ENCODE peak calls at places on chromosomes 11 and 22, in ten cellular contexts. One of them, this sample, is unnamed.

GRCh38 chr11:13720940-13721339 is 52.5 kb downstream of the FAR1 start:
- DNase-seq in HS-27A: no peak
- DNase-seq in activated T-cell treated with anti-CD3 and anti-CD28 coated beads for 1 hour: no peak
- DNase-seq in progenitor cell of endocrine pancreas: no peak
- DNase-seq in glomerular endothelial cell: no peak
- DNase-seq in NCI-H1417: no peak
- DNase-seq in activated CD8-positive, alpha-beta T cell treated with anti-CD3 and anti-CD28 coated beads, Interleukin-2, amount 10 ng/mL, durations not matched to agents 7 days and 5 days: no peak
- DNase-seq in activated CD4-positive, alpha-beta T cell treated with anti-CD3 and anti-CD28 coated beads, Interleukin-2, amount 50 U/mL, for 1 hour: no peak
- DNase-seq in M059J: no peak
- DNase-seq in amniotic stem cell: no peak
- DNase-seq in this sample: no peak

GRCh38 chr11:34970480-34970879 is 54.1 kb downstream of the PDHX start:
- DNase-seq in HS-27A: no peak
- DNase-seq in progenitor cell of endocrine pancreas: no peak
- DNase-seq in glomerular endothelial cell: no peak
- DNase-seq in M059J: no peak
- DNase-seq in activated CD4-positive, alpha-beta T cell treated with anti-CD3 and anti-CD28 coated beads, Interleukin-2, amount 50 U/mL, for 1 hour: no peak
- DNase-seq in NCI-H1417: no peak
- DNase-seq in activated T-cell treated with anti-CD3 and anti-CD28 coated beads for 1 hour: no peak
- DNase-seq in amniotic stem cell: no peak
- DNase-seq in activated CD8-positive, alpha-beta T cell treated with anti-CD3 and anti-CD28 coated beads, Interleukin-2, amount 10 ng/mL, durations not matched to agents 7 days and 5 days: no peak
- DNase-seq in this sample: no peak

GRCh38 chr22:41966607-41967240 is 2.5 kb upstream of the SEPTIN3 start:
- DNase-seq in M059J: peak
- DNase-seq in HS-27A: peak
- DNase-seq in progenitor cell of endocrine pancreas: no peak
- DNase-seq in NCI-H1417: no peak
- DNase-seq in activated CD4-positive, alpha-beta T cell treated with anti-CD3 and anti-CD28 coated beads, Interleukin-2, amount 50 U/mL, for 1 hour: peak
- DNase-seq in amniotic stem cell: peak
- DNase-seq in activated CD8-positive, alpha-beta T cell treated with anti-CD3 and anti-CD28 coated beads, Interleukin-2, amount 10 ng/mL, durations not matched to agents 7 days and 5 days: peak
- DNase-seq in activated T-cell treated with anti-CD3 and anti-CD28 coated beads for 1 hour: no peak
- DNase-seq in glomerular endothelial cell: peak
- DNase-seq in this sample: peak

GRCh38 chr22:33677536-33677935 is 242.7 kb downstream of the LARGE1 start:
- DNase-seq in activated CD8-positive, alpha-beta T cell treated with anti-CD3 and anti-CD28 coated beads, Interleukin-2, amount 10 ng/mL, durations not matched to agents 7 days and 5 days: no peak
- DNase-seq in NCI-H1417: no peak
- DNase-seq in M059J: no peak
- DNase-seq in HS-27A: no peak
- DNase-seq in activated CD4-positive, alpha-beta T cell treated with anti-CD3 and anti-CD28 coated beads, Interleukin-2, amount 50 U/mL, for 1 hour: no peak
- DNase-seq in glomerular endothelial cell: no peak
- DNase-seq in progenitor cell of endocrine pancreas: no peak
- DNase-seq in activated T-cell treated with anti-CD3 and anti-CD28 coated beads for 1 hour: no peak
- DNase-seq in amniotic stem cell: no peak
- DNase-seq in this sample: no peak

GRCh38 chr11:119482561-119483001 is 59.6 kb upstream of the THY1 start:
- DNase-seq in NCI-H1417: no peak
- DNase-seq in activated CD8-positive, alpha-beta T cell treated with anti-CD3 and anti-CD28 coated beads, Interleukin-2, amount 10 ng/mL, durations not matched to agents 7 days and 5 days: no peak
- DNase-seq in M059J: no peak
- DNase-seq in glomerular endothelial cell: no peak
- DNase-seq in progenitor cell of endocrine pancreas: no peak
- DNase-seq in HS-27A: no peak
- DNase-seq in activated T-cell treated with anti-CD3 and anti-CD28 coated beads for 1 hour: no peak
- DNase-seq in activated CD4-positive, alpha-beta T cell treated with anti-CD3 and anti-CD28 coated beads, Interleukin-2, amount 50 U/mL, for 1 hour: no peak
- DNase-seq in amniotic stem cell: no peak
- DNase-seq in this sample: no peak

GRCh38 chr11:100867601-100868000 is 180.5 kb downstream of the ARHGAP42 start:
- DNase-seq in progenitor cell of endocrine pancreas: no peak
- DNase-seq in amniotic stem cell: no peak
- DNase-seq in NCI-H1417: no peak
- DNase-seq in activated T-cell treated with anti-CD3 and anti-CD28 coated beads for 1 hour: no peak
- DNase-seq in HS-27A: no peak
- DNase-seq in M059J: no peak
- DNase-seq in glomerular endothelial cell: no peak
- DNase-seq in activated CD4-positive, alpha-beta T cell treated with anti-CD3 and anti-CD28 coated beads, Interleukin-2, amount 50 U/mL, for 1 hour: no peak
- DNase-seq in activated CD8-positive, alpha-beta T cell treated with anti-CD3 and anti-CD28 coated beads, Interleukin-2, amount 10 ng/mL, durations not matched to agents 7 days and 5 days: no peak
- DNase-seq in this sample: no peak

GRCh38 chr11:67312187-67313021 is 9.1 kb downstream of the SSH3 start:
- DNase-seq in activated CD8-positive, alpha-beta T cell treated with anti-CD3 and anti-CD28 coated beads, Interleukin-2, amount 10 ng/mL, durations not matched to agents 7 days and 5 days: no peak
- DNase-seq in NCI-H1417: no peak
- DNase-seq in activated T-cell treated with anti-CD3 and anti-CD28 coated beads for 1 hour: peak
- DNase-seq in HS-27A: no peak
- DNase-seq in activated CD4-positive, alpha-beta T cell treated with anti-CD3 and anti-CD28 coated beads, Interleukin-2, amount 50 U/mL, for 1 hour: peak
- DNase-seq in amniotic stem cell: no peak
- DNase-seq in glomerular endothelial cell: no peak
- DNase-seq in progenitor cell of endocrine pancreas: no peak
- DNase-seq in M059J: no peak
- DNase-seq in this sample: peak

GRCh38 chr11:116343270-116343669 is 429.5 kb downstream of the BUD13 start:
- DNase-seq in activated T-cell treated with anti-CD3 and anti-CD28 coated beads for 1 hour: no peak
- DNase-seq in HS-27A: no peak
- DNase-seq in glomerular endothelial cell: no peak
- DNase-seq in activated CD4-positive, alpha-beta T cell treated with anti-CD3 and anti-CD28 coated beads, Interleukin-2, amount 50 U/mL, for 1 hour: no peak
- DNase-seq in progenitor cell of endocrine pancreas: no peak
- DNase-seq in amniotic stem cell: no peak
- DNase-seq in NCI-H1417: no peak
- DNase-seq in M059J: no peak
- DNase-seq in activated CD8-positive, alpha-beta T cell treated with anti-CD3 and anti-CD28 coated beads, Interleukin-2, amount 10 ng/mL, durations not matched to agents 7 days and 5 days: no peak
- DNase-seq in this sample: no peak

GRCh38 chr11:38950882-38951281 is 2352.8 kb upstream of the RAG2 start:
- DNase-seq in activated CD8-positive, alpha-beta T cell treated with anti-CD3 and anti-CD28 coated beads, Interleukin-2, amount 10 ng/mL, durations not matched to agents 7 days and 5 days: no peak
- DNase-seq in HS-27A: peak
- DNase-seq in glomerular endothelial cell: no peak
- DNase-seq in activated CD4-positive, alpha-beta T cell treated with anti-CD3 and anti-CD28 coated beads, Interleukin-2, amount 50 U/mL, for 1 hour: no peak
- DNase-seq in NCI-H1417: no peak
- DNase-seq in M059J: no peak
- DNase-seq in progenitor cell of endocrine pancreas: no peak
- DNase-seq in amniotic stem cell: no peak
- DNase-seq in activated T-cell treated with anti-CD3 and anti-CD28 coated beads for 1 hour: no peak
- DNase-seq in this sample: no peak

GRCh38 chr11:1161410-1162152 is 3.8 kb downstream of the MUC5AC start:
- DNase-seq in activated CD8-positive, alpha-beta T cell treated with anti-CD3 and anti-CD28 coated beads, Interleukin-2, amount 10 ng/mL, durations not matched to agents 7 days and 5 days: no peak
- DNase-seq in NCI-H1417: no peak
- DNase-seq in M059J: no peak
- DNase-seq in progenitor cell of endocrine pancreas: no peak
- DNase-seq in HS-27A: no peak
- DNase-seq in activated T-cell treated with anti-CD3 and anti-CD28 coated beads for 1 hour: no peak
- DNase-seq in amniotic stem cell: no peak
- DNase-seq in activated CD4-positive, alpha-beta T cell treated with anti-CD3 and anti-CD28 coated beads, Interleukin-2, amount 50 U/mL, for 1 hour: no peak
- DNase-seq in glomerular endothelial cell: no peak
- DNase-seq in this sample: peak

GRCh38 chr11:8249482-8249881 is 14.2 kb downstream of the LMO1 start:
- DNase-seq in HS-27A: no peak
- DNase-seq in activated CD8-positive, alpha-beta T cell treated with anti-CD3 and anti-CD28 coated beads, Interleukin-2, amount 10 ng/mL, durations not matched to agents 7 days and 5 days: no peak
- DNase-seq in activated CD4-positive, alpha-beta T cell treated with anti-CD3 and anti-CD28 coated beads, Interleukin-2, amount 50 U/mL, for 1 hour: no peak
- DNase-seq in progenitor cell of endocrine pancreas: no peak
- DNase-seq in NCI-H1417: no peak
- DNase-seq in M059J: no peak
- DNase-seq in glomerular endothelial cell: no peak
- DNase-seq in activated T-cell treated with anti-CD3 and anti-CD28 coated beads for 1 hour: no peak
- DNase-seq in amniotic stem cell: no peak
- DNase-seq in this sample: no peak

GRCh38 chr11:95074806-95075563 is 8.3 kb downstream of the SRSF8 start:
- DNase-seq in M059J: no peak
- DNase-seq in activated CD4-positive, alpha-beta T cell treated with anti-CD3 and anti-CD28 coated beads, Interleukin-2, amount 50 U/mL, for 1 hour: no peak
- DNase-seq in HS-27A: no peak
- DNase-seq in amniotic stem cell: no peak
- DNase-seq in activated CD8-positive, alpha-beta T cell treated with anti-CD3 and anti-CD28 coated beads, Interleukin-2, amount 10 ng/mL, durations not matched to agents 7 days and 5 days: peak
- DNase-seq in progenitor cell of endocrine pancreas: no peak
- DNase-seq in glomerular endothelial cell: no peak
- DNase-seq in activated T-cell treated with anti-CD3 and anti-CD28 coated beads for 1 hour: no peak
- DNase-seq in NCI-H1417: peak
- DNase-seq in this sample: no peak

GRCh38 chr11:111996129-111996528 is 29.1 kb upstream of the DLAT start:
- DNase-seq in activated T-cell treated with anti-CD3 and anti-CD28 coated beads for 1 hour: no peak
- DNase-seq in M059J: no peak
- DNase-seq in activated CD8-positive, alpha-beta T cell treated with anti-CD3 and anti-CD28 coated beads, Interleukin-2, amount 10 ng/mL, durations not matched to agents 7 days and 5 days: no peak
- DNase-seq in amniotic stem cell: no peak
- DNase-seq in glomerular endothelial cell: no peak
- DNase-seq in activated CD4-positive, alpha-beta T cell treated with anti-CD3 and anti-CD28 coated beads, Interleukin-2, amount 50 U/mL, for 1 hour: no peak
- DNase-seq in NCI-H1417: no peak
- DNase-seq in HS-27A: no peak
- DNase-seq in progenitor cell of endocrine pancreas: no peak
- DNase-seq in this sample: no peak

GRCh38 chr11:28242596-28242995 is 134.4 kb downstream of the METTL15 start:
- DNase-seq in activated T-cell treated with anti-CD3 and anti-CD28 coated beads for 1 hour: no peak
- DNase-seq in amniotic stem cell: no peak
- DNase-seq in activated CD8-positive, alpha-beta T cell treated with anti-CD3 and anti-CD28 coated beads, Interleukin-2, amount 10 ng/mL, durations not matched to agents 7 days and 5 days: no peak
- DNase-seq in NCI-H1417: no peak
- DNase-seq in M059J: no peak
- DNase-seq in activated CD4-positive, alpha-beta T cell treated with anti-CD3 and anti-CD28 coated beads, Interleukin-2, amount 50 U/mL, for 1 hour: no peak
- DNase-seq in glomerular endothelial cell: no peak
- DNase-seq in HS-27A: no peak
- DNase-seq in progenitor cell of endocrine pancreas: no peak
- DNase-seq in this sample: no peak

GRCh38 chr11:133347988-133348387 is 184.3 kb downstream of the OPCML start:
- DNase-seq in NCI-H1417: no peak
- DNase-seq in progenitor cell of endocrine pancreas: no peak
- DNase-seq in amniotic stem cell: no peak
- DNase-seq in HS-27A: no peak
- DNase-seq in activated CD8-positive, alpha-beta T cell treated with anti-CD3 and anti-CD28 coated beads, Interleukin-2, amount 10 ng/mL, durations not matched to agents 7 days and 5 days: no peak
- DNase-seq in activated CD4-positive, alpha-beta T cell treated with anti-CD3 and anti-CD28 coated beads, Interleukin-2, amount 50 U/mL, for 1 hour: no peak
- DNase-seq in glomerular endothelial cell: no peak
- DNase-seq in activated T-cell treated with anti-CD3 and anti-CD28 coated beads for 1 hour: no peak
- DNase-seq in M059J: no peak
- DNase-seq in this sample: no peak

GRCh38 chr11:79461144-79461543 is 20.3 kb upstream of the TENM4 start:
- DNase-seq in glomerular endothelial cell: no peak
- DNase-seq in activated T-cell treated with anti-CD3 and anti-CD28 coated beads for 1 hour: no peak
- DNase-seq in progenitor cell of endocrine pancreas: no peak
- DNase-seq in NCI-H1417: no peak
- DNase-seq in activated CD4-positive, alpha-beta T cell treated with anti-CD3 and anti-CD28 coated beads, Interleukin-2, amount 50 U/mL, for 1 hour: no peak
- DNase-seq in amniotic stem cell: no peak
- DNase-seq in M059J: peak
- DNase-seq in activated CD8-positive, alpha-beta T cell treated with anti-CD3 and anti-CD28 coated beads, Interleukin-2, amount 10 ng/mL, durations not matched to agents 7 days and 5 days: no peak
- DNase-seq in HS-27A: no peak
- DNase-seq in this sample: no peak

GRCh38 chr11:69220581-69221051 is 64.9 kb downstream of the SMIM38 start:
- DNase-seq in amniotic stem cell: no peak
- DNase-seq in progenitor cell of endocrine pancreas: no peak
- DNase-seq in activated CD4-positive, alpha-beta T cell treated with anti-CD3 and anti-CD28 coated beads, Interleukin-2, amount 50 U/mL, for 1 hour: no peak
- DNase-seq in glomerular endothelial cell: no peak
- DNase-seq in activated T-cell treated with anti-CD3 and anti-CD28 coated beads for 1 hour: no peak
- DNase-seq in HS-27A: no peak
- DNase-seq in M059J: no peak
- DNase-seq in NCI-H1417: no peak
- DNase-seq in activated CD8-positive, alpha-beta T cell treated with anti-CD3 and anti-CD28 coated beads, Interleukin-2, amount 10 ng/mL, durations not matched to agents 7 days and 5 days: no peak
- DNase-seq in this sample: no peak

GRCh38 chr11:35036642-35037041 is 102.3 kb upstream of the CD44 start:
- DNase-seq in HS-27A: no peak
- DNase-seq in progenitor cell of endocrine pancreas: no peak
- DNase-seq in amniotic stem cell: no peak
- DNase-seq in glomerular endothelial cell: no peak
- DNase-seq in activated T-cell treated with anti-CD3 and anti-CD28 coated beads for 1 hour: no peak
- DNase-seq in activated CD8-positive, alpha-beta T cell treated with anti-CD3 and anti-CD28 coated beads, Interleukin-2, amount 10 ng/mL, durations not matched to agents 7 days and 5 days: no peak
- DNase-seq in M059J: peak
- DNase-seq in activated CD4-positive, alpha-beta T cell treated with anti-CD3 and anti-CD28 coated beads, Interleukin-2, amount 50 U/mL, for 1 hour: no peak
- DNase-seq in NCI-H1417: no peak
- DNase-seq in this sample: no peak

GRCh38 chr11:64558065-64558745 is 32.8 kb upstream of the SLC22A12 start:
- DNase-seq in NCI-H1417: no peak
- DNase-seq in M059J: no peak
- DNase-seq in HS-27A: no peak
- DNase-seq in progenitor cell of endocrine pancreas: no peak
- DNase-seq in activated T-cell treated with anti-CD3 and anti-CD28 coated beads for 1 hour: no peak
- DNase-seq in glomerular endothelial cell: no peak
- DNase-seq in activated CD4-positive, alpha-beta T cell treated with anti-CD3 and anti-CD28 coated beads, Interleukin-2, amount 50 U/mL, for 1 hour: no peak
- DNase-seq in activated CD8-positive, alpha-beta T cell treated with anti-CD3 and anti-CD28 coated beads, Interleukin-2, amount 10 ng/mL, durations not matched to agents 7 days and 5 days: no peak
- DNase-seq in amniotic stem cell: no peak
- DNase-seq in this sample: no peak

GRCh38 chr11:21928834-21929233 is 264.1 kb upstream of the ANO5 start:
- DNase-seq in activated T-cell treated with anti-CD3 and anti-CD28 coated beads for 1 hour: no peak
- DNase-seq in activated CD4-positive, alpha-beta T cell treated with anti-CD3 and anti-CD28 coated beads, Interleukin-2, amount 50 U/mL, for 1 hour: no peak
- DNase-seq in progenitor cell of endocrine pancreas: no peak
- DNase-seq in HS-27A: no peak
- DNase-seq in activated CD8-positive, alpha-beta T cell treated with anti-CD3 and anti-CD28 coated beads, Interleukin-2, amount 10 ng/mL, durations not matched to agents 7 days and 5 days: no peak
- DNase-seq in NCI-H1417: no peak
- DNase-seq in glomerular endothelial cell: no peak
- DNase-seq in M059J: no peak
- DNase-seq in amniotic stem cell: no peak
- DNase-seq in this sample: no peak

GRCh38 chr11:39304586-39304985 is 2154.9 kb downstream of the LRRC4C start:
- DNase-seq in M059J: peak
- DNase-seq in NCI-H1417: no peak
- DNase-seq in progenitor cell of endocrine pancreas: no peak
- DNase-seq in HS-27A: peak
- DNase-seq in amniotic stem cell: no peak
- DNase-seq in glomerular endothelial cell: no peak
- DNase-seq in activated CD8-positive, alpha-beta T cell treated with anti-CD3 and anti-CD28 coated beads, Interleukin-2, amount 10 ng/mL, durations not matched to agents 7 days and 5 days: no peak
- DNase-seq in activated CD4-positive, alpha-beta T cell treated with anti-CD3 and anti-CD28 coated beads, Interleukin-2, amount 50 U/mL, for 1 hour: no peak
- DNase-seq in activated T-cell treated with anti-CD3 and anti-CD28 coated beads for 1 hour: no peak
- DNase-seq in this sample: no peak

GRCh38 chr11:125329786-125330185 is 165.2 kb downstream of the PKNOX2 start:
- DNase-seq in activated T-cell treated with anti-CD3 and anti-CD28 coated beads for 1 hour: no peak
- DNase-seq in HS-27A: no peak
- DNase-seq in activated CD4-positive, alpha-beta T cell treated with anti-CD3 and anti-CD28 coated beads, Interleukin-2, amount 50 U/mL, for 1 hour: no peak
- DNase-seq in M059J: no peak
- DNase-seq in amniotic stem cell: no peak
- DNase-seq in progenitor cell of endocrine pancreas: no peak
- DNase-seq in activated CD8-positive, alpha-beta T cell treated with anti-CD3 and anti-CD28 coated beads, Interleukin-2, amount 10 ng/mL, durations not matched to agents 7 days and 5 days: no peak
- DNase-seq in NCI-H1417: no peak
- DNase-seq in glomerular endothelial cell: no peak
- DNase-seq in this sample: peak

GRCh38 chr11:66324626-66325025 is 7.8 kb upstream of the CD248 start:
- DNase-seq in progenitor cell of endocrine pancreas: no peak
- DNase-seq in activated T-cell treated with anti-CD3 and anti-CD28 coated beads for 1 hour: no peak
- DNase-seq in glomerular endothelial cell: no peak
- DNase-seq in activated CD8-positive, alpha-beta T cell treated with anti-CD3 and anti-CD28 coated beads, Interleukin-2, amount 10 ng/mL, durations not matched to agents 7 days and 5 days: no peak
- DNase-seq in M059J: no peak
- DNase-seq in activated CD4-positive, alpha-beta T cell treated with anti-CD3 and anti-CD28 coated beads, Interleukin-2, amount 50 U/mL, for 1 hour: no peak
- DNase-seq in HS-27A: no peak
- DNase-seq in amniotic stem cell: no peak
- DNase-seq in NCI-H1417: no peak
- DNase-seq in this sample: peak

GRCh38 chr11:117061256-117061655 is 37.0 kb downstream of the SIK3 start:
- DNase-seq in HS-27A: no peak
- DNase-seq in activated T-cell treated with anti-CD3 and anti-CD28 coated beads for 1 hour: no peak
- DNase-seq in glomerular endothelial cell: no peak
- DNase-seq in progenitor cell of endocrine pancreas: no peak
- DNase-seq in NCI-H1417: no peak
- DNase-seq in activated CD8-positive, alpha-beta T cell treated with anti-CD3 and anti-CD28 coated beads, Interleukin-2, amount 10 ng/mL, durations not matched to agents 7 days and 5 days: no peak
- DNase-seq in M059J: no peak
- DNase-seq in amniotic stem cell: no peak
- DNase-seq in activated CD4-positive, alpha-beta T cell treated with anti-CD3 and anti-CD28 coated beads, Interleukin-2, amount 50 U/mL, for 1 hour: no peak
- DNase-seq in this sample: no peak

GRCh38 chr22:31950226-31950625 is 5.9 kb downstream of the YWHAH start:
- DNase-seq in activated CD8-positive, alpha-beta T cell treated with anti-CD3 and anti-CD28 coated beads, Interleukin-2, amount 10 ng/mL, durations not matched to agents 7 days and 5 days: no peak
- DNase-seq in activated T-cell treated with anti-CD3 and anti-CD28 coated beads for 1 hour: no peak
- DNase-seq in M059J: no peak
- DNase-seq in progenitor cell of endocrine pancreas: no peak
- DNase-seq in activated CD4-positive, alpha-beta T cell treated with anti-CD3 and anti-CD28 coated beads, Interleukin-2, amount 50 U/mL, for 1 hour: no peak
- DNase-seq in NCI-H1417: no peak
- DNase-seq in glomerular endothelial cell: no peak
- DNase-seq in amniotic stem cell: no peak
- DNase-seq in HS-27A: no peak
- DNase-seq in this sample: no peak

This sample was measured in upper lobe of left lung.